ENCODE peak calls at places on chromosomes 1 and 21, in five cellular contexts. One of them, this sample, is unnamed.

GRCh38 chr1:15005116-15005515 is 148.4 kb upstream of the TMEM51 start:
- DNase-seq in psoas muscle: no peak
- DNase-seq in RWPE1: no peak
- DNase-seq in PC-3: no peak
- DNase-seq in endothelial cell of umbilical vein: no peak
- DNase-seq in this sample: no peak

GRCh38 chr1:53902235-53902920 is 8.4 kb downstream of the DIO1 start:
- DNase-seq in psoas muscle: no peak
- DNase-seq in RWPE1: no peak
- DNase-seq in PC-3: no peak
- DNase-seq in endothelial cell of umbilical vein: no peak
- DNase-seq in this sample: no peak

GRCh38 chr1:107152332-107152731 is 11.5 kb downstream of the NTNG1 start:
- DNase-seq in psoas muscle: no peak
- DNase-seq in RWPE1: no peak
- DNase-seq in PC-3: no peak
- DNase-seq in endothelial cell of umbilical vein: no peak
- DNase-seq in this sample: no peak

GRCh38 chr1:25103180-25103790 is 129.0 kb downstream of the SYF2 start:
- DNase-seq in psoas muscle: no peak
- DNase-seq in RWPE1: no peak
- DNase-seq in PC-3: no peak
- DNase-seq in endothelial cell of umbilical vein: no peak
- DNase-seq in this sample: no peak

GRCh38 chr1:60169206-60169605 is 95.6 kb upstream of the C1orf87 start:
- DNase-seq in psoas muscle: no peak
- DNase-seq in RWPE1: no peak
- DNase-seq in PC-3: no peak
- DNase-seq in endothelial cell of umbilical vein: no peak
- DNase-seq in this sample: peak

GRCh38 chr1:204128964-204129896 is 22.6 kb downstream of the ETNK2 start:
- DNase-seq in psoas muscle: peak
- DNase-seq in RWPE1: peak
- DNase-seq in PC-3: peak
- DNase-seq in endothelial cell of umbilical vein: peak
- DNase-seq in this sample: peak

GRCh38 chr1:54047384-54048315 is 5.4 kb downstream of the TMEM59 start:
- DNase-seq in psoas muscle: no peak
- DNase-seq in RWPE1: no peak
- DNase-seq in PC-3: no peak
- DNase-seq in endothelial cell of umbilical vein: peak
- DNase-seq in this sample: no peak

GRCh38 chr1:62593825-62594394 is 3.4 kb upstream of the ANGPTL3 start:
- DNase-seq in psoas muscle: no peak
- DNase-seq in RWPE1: no peak
- DNase-seq in PC-3: no peak
- DNase-seq in endothelial cell of umbilical vein: no peak
- DNase-seq in this sample: no peak

GRCh38 chr1:35243681-35244080 is 24.8 kb upstream of the ZMYM4 start:
- DNase-seq in psoas muscle: no peak
- DNase-seq in RWPE1: no peak
- DNase-seq in PC-3: peak
- DNase-seq in endothelial cell of umbilical vein: no peak
- DNase-seq in this sample: no peak

GRCh38 chr1:87816646-87817045 is 488.0 kb downstream of the LMO4 start:
- DNase-seq in psoas muscle: no peak
- DNase-seq in RWPE1: no peak
- DNase-seq in PC-3: no peak
- DNase-seq in endothelial cell of umbilical vein: no peak
- DNase-seq in this sample: no peak

GRCh38 chr21:38303300-38303699 is 46.5 kb downstream of the KCNJ15 start:
- DNase-seq in psoas muscle: peak
- DNase-seq in RWPE1: peak
- DNase-seq in PC-3: peak
- DNase-seq in endothelial cell of umbilical vein: peak
- DNase-seq in this sample: peak

GRCh38 chr1:27233677-27234053 is 767 bp upstream of the WDTC1 start:
- DNase-seq in psoas muscle: no peak
- DNase-seq in RWPE1: no peak
- DNase-seq in PC-3: no peak
- DNase-seq in endothelial cell of umbilical vein: no peak
- DNase-seq in this sample: no peak

GRCh38 chr1:53378061-53378460 is 50.2 kb upstream of the LRP8 start:
- DNase-seq in psoas muscle: peak
- DNase-seq in RWPE1: no peak
- DNase-seq in PC-3: no peak
- DNase-seq in endothelial cell of umbilical vein: no peak
- DNase-seq in this sample: no peak

GRCh38 chr1:206111528-206111927 is 5.7 kb downstream of the AVPR1B start:
- DNase-seq in psoas muscle: no peak
- DNase-seq in RWPE1: peak
- DNase-seq in PC-3: no peak
- DNase-seq in endothelial cell of umbilical vein: no peak
- DNase-seq in this sample: no peak

GRCh38 chr1:180953791-180954721 is 41.4 kb downstream of the KIAA1614 start:
- DNase-seq in psoas muscle: peak
- DNase-seq in RWPE1: peak
- DNase-seq in PC-3: peak
- DNase-seq in endothelial cell of umbilical vein: peak
- DNase-seq in this sample: no peak

GRCh38 chr1:224554620-224555259 is 61.4 kb upstream of the CNIH3 start:
- DNase-seq in psoas muscle: no peak
- DNase-seq in RWPE1: no peak
- DNase-seq in PC-3: no peak
- DNase-seq in endothelial cell of umbilical vein: no peak
- DNase-seq in this sample: no peak

GRCh38 chr1:61497013-61497412 is 227.9 kb downstream of the TM2D1 start:
- DNase-seq in psoas muscle: no peak
- DNase-seq in RWPE1: no peak
- DNase-seq in PC-3: peak
- DNase-seq in endothelial cell of umbilical vein: no peak
- DNase-seq in this sample: no peak

GRCh38 chr1:27145934-27146354 is 9.0 kb downstream of the SLC9A1 start:
- DNase-seq in psoas muscle: peak
- DNase-seq in RWPE1: peak
- DNase-seq in PC-3: peak
- DNase-seq in endothelial cell of umbilical vein: no peak
- DNase-seq in this sample: peak

GRCh38 chr1:182676321-182676720 is 8.1 kb downstream of the RGS8 start:
- DNase-seq in psoas muscle: no peak
- DNase-seq in RWPE1: no peak
- DNase-seq in PC-3: no peak
- DNase-seq in endothelial cell of umbilical vein: no peak
- DNase-seq in this sample: no peak

GRCh38 chr1:230713915-230714764 is at the start of gene AGT:
- DNase-seq in psoas muscle: peak
- DNase-seq in RWPE1: no peak
- DNase-seq in PC-3: peak
- DNase-seq in endothelial cell of umbilical vein: no peak
- DNase-seq in this sample: peak

GRCh38 chr1:43779266-43779665 is 71.9 kb downstream of the ST3GAL3 start:
- DNase-seq in psoas muscle: no peak
- DNase-seq in RWPE1: no peak
- DNase-seq in PC-3: no peak
- DNase-seq in endothelial cell of umbilical vein: no peak
- DNase-seq in this sample: no peak

GRCh38 chr1:74690909-74691308 is 17.3 kb upstream of the ERICH3 start:
- DNase-seq in psoas muscle: no peak
- DNase-seq in RWPE1: no peak
- DNase-seq in PC-3: no peak
- DNase-seq in endothelial cell of umbilical vein: no peak
- DNase-seq in this sample: no peak

GRCh38 chr1:151728151-151728711 is 6.9 kb downstream of the RIIAD1 start:
- DNase-seq in psoas muscle: no peak
- DNase-seq in RWPE1: no peak
- DNase-seq in PC-3: no peak
- DNase-seq in endothelial cell of umbilical vein: no peak
- DNase-seq in this sample: peak

GRCh38 chr1:47709302-47710074 is 271.6 kb downstream of the FOXD2 start:
- DNase-seq in psoas muscle: peak
- DNase-seq in RWPE1: peak
- DNase-seq in PC-3: no peak
- DNase-seq in endothelial cell of umbilical vein: no peak
- DNase-seq in this sample: no peak

GRCh38 chr1:231693361-231694080 is 66.9 kb downstream of the DISC1 start:
- DNase-seq in psoas muscle: peak
- DNase-seq in RWPE1: no peak
- DNase-seq in PC-3: no peak
- DNase-seq in endothelial cell of umbilical vein: no peak
- DNase-seq in this sample: no peak

DNA sequence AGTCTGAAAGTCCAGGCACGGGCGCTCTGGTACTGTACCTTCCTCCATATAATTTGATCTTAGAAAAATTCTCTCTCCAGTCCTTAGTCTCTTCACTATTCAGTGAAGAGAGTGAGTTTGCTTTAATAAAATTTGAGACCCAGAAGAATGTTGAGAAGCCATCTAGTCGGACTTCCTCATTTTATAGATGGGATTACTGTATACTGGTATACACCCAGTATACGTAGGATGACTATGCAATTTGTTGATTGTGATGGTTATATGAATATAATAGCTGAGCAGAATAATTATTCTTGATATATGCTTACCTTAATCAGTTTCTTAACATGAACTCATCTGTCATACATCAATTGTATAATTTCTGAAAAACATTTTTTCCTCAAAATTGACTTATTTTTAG is 328.0 kb upstream of the B3GALT2 start:
- DNase-seq in psoas muscle: no peak
- DNase-seq in RWPE1: no peak
- DNase-seq in PC-3: no peak
- DNase-seq in endothelial cell of umbilical vein: no peak
- DNase-seq in this sample: no peak
- H3K27ac ChIP-seq in psoas muscle: no peak
- H3K27ac ChIP-seq in RWPE1: no peak
- H3K27ac ChIP-seq in PC-3: no peak
- H3K27ac ChIP-seq in endothelial cell of umbilical vein: no peak
- H3K27ac ChIP-seq in this sample: peak

GRCh38 chr1:228139931-228140723 is at the start of gene GUK1:
- DNase-seq in psoas muscle: peak
- DNase-seq in RWPE1: peak
- DNase-seq in PC-3: peak
- DNase-seq in endothelial cell of umbilical vein: peak
- DNase-seq in this sample: peak
- TF ChIP-seq CTCF in psoas muscle: no peak
- TF ChIP-seq CTCF in RWPE1: no peak
- TF ChIP-seq CTCF in PC-3: peak
- TF ChIP-seq CTCF in endothelial cell of umbilical vein: peak
- TF ChIP-seq CTCF in this sample: peak

GRCh38 chr1:184745110-184745509 is 9.5 kb downstream of the EDEM3 start:
- DNase-seq in psoas muscle: no peak
- DNase-seq in RWPE1: no peak
- DNase-seq in PC-3: peak
- DNase-seq in endothelial cell of umbilical vein: no peak
- DNase-seq in this sample: no peak

GRCh38 chr1:184748767-184749166 is 5.9 kb downstream of the EDEM3 start:
- DNase-seq in psoas muscle: no peak
- DNase-seq in RWPE1: no peak
- DNase-seq in PC-3: no peak
- DNase-seq in endothelial cell of umbilical vein: no peak
- DNase-seq in this sample: no peak

GRCh38 chr1:184743062-184743756 is 11.4 kb downstream of the EDEM3 start:
- DNase-seq in psoas muscle: no peak
- DNase-seq in RWPE1: no peak
- DNase-seq in PC-3: peak
- DNase-seq in endothelial cell of umbilical vein: no peak
- DNase-seq in this sample: no peak

GRCh38 chr1:184747089-184747955 is 7.3 kb downstream of the EDEM3 start:
- DNase-seq in psoas muscle: no peak
- DNase-seq in RWPE1: no peak
- DNase-seq in PC-3: no peak
- DNase-seq in endothelial cell of umbilical vein: no peak
- DNase-seq in this sample: no peak

GRCh38 chr1:184745929-184746583 is 8.6 kb downstream of the EDEM3 start:
- DNase-seq in psoas muscle: no peak
- DNase-seq in RWPE1: no peak
- DNase-seq in PC-3: no peak
- DNase-seq in endothelial cell of umbilical vein: peak
- DNase-seq in this sample: no peak
- H3K27ac ChIP-seq in psoas muscle: no peak
- H3K27ac ChIP-seq in RWPE1: no peak
- H3K27ac ChIP-seq in PC-3: peak
- H3K27ac ChIP-seq in endothelial cell of umbilical vein: no peak
- H3K27ac ChIP-seq in this sample: no peak

DNA sequence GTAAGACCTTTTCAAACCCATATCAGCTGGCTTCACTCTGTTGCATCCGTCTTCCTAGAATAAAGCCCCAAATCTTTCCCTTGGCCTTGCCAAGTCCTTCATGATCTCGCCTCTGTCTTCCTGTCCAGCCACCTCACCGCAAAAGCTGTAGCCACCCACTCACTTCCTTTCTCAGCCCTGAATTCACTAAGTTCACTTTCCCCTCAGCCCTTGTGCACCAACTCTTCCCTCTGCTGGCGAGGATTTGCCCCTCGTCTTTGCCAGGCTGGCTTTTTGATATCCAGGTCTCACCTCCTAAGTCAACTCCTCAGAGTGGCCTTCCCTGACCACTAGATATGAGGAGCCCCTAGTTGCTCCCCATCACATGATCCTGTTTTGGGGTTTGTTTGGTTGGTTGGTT is 3.9 kb upstream of the COL16A1 start:
- DNase-seq in psoas muscle: no peak
- DNase-seq in RWPE1: no peak
- DNase-seq in PC-3: peak
- DNase-seq in endothelial cell of umbilical vein: peak
- DNase-seq in this sample: peak
- TF ChIP-seq CTCF in psoas muscle: no peak
- TF ChIP-seq CTCF in RWPE1: no peak
- TF ChIP-seq CTCF in PC-3: peak
- TF ChIP-seq CTCF in endothelial cell of umbilical vein: peak
- TF ChIP-seq CTCF in this sample: peak

DNA sequence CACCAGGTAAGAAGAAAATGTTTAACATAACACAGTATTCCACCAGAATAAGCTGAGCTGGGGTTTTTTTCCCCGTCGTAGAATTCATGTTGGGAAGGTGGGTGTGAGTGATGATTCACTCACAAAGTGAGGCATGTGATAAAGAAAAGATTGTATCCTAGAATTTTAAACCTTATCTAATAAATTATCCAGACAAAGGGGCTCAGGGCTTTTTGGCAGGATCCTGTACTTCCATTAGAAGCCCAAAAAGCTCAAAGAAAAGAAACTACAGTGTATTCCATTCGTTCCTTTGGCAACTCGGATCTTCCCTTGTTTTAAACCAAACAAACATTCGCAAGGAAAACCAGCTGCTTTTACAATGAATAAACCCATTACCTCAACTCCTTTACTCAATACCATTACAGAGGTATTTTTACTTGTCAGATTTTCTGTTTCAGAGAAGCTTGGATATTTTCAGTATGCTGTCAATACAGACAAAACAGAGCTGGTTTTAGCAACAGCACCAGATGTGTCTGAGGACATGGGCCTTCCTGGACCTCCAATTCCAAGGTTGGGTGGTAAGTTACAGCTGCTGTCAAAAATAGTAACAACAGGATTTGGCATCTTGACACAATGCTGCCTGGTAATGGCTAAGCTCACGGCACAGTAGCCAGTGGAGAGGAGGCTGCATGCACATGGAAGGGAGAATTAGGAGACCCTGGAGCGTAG is 159.9 kb upstream of the RUNX1 start:
- DNase-seq in psoas muscle: no peak
- DNase-seq in RWPE1: no peak
- DNase-seq in PC-3: no peak
- DNase-seq in endothelial cell of umbilical vein: no peak
- DNase-seq in this sample: no peak
- H3K27ac ChIP-seq in psoas muscle: peak
- H3K27ac ChIP-seq in RWPE1: no peak
- H3K27ac ChIP-seq in PC-3: no peak
- H3K27ac ChIP-seq in endothelial cell of umbilical vein: no peak
- H3K27ac ChIP-seq in this sample: peak

This sample was measured in brain microvascular endothelial cell.